ENCODE peak calls at places on chromosomes 11 and 22, in four cellular contexts. One of them, this sample, is unnamed.

GRCh38 chr11:96095884-96096301 is 172.0 kb upstream of the MTMR2 start:
- DNase-seq in MM.1S: no peak
- DNase-seq in cardiac fibroblast: no peak
- DNase-seq in fibroblast of mammary gland: no peak
- DNase-seq in this sample: no peak

GRCh38 chr11:86958259-86958658 is 3.1 kb upstream of the FZD4 start:
- DNase-seq in MM.1S: no peak
- DNase-seq in cardiac fibroblast: no peak
- DNase-seq in fibroblast of mammary gland: no peak
- DNase-seq in this sample: no peak

GRCh38 chr22:46347646-46348045 is 12.1 kb downstream of the TRMU start:
- DNase-seq in MM.1S: no peak
- DNase-seq in cardiac fibroblast: no peak
- DNase-seq in fibroblast of mammary gland: no peak
- DNase-seq in this sample: no peak

GRCh38 chr11:61957028-61957770 is 7.0 kb downstream of the BEST1 start:
- DNase-seq in MM.1S: no peak
- DNase-seq in cardiac fibroblast: no peak
- DNase-seq in fibroblast of mammary gland: no peak
- DNase-seq in this sample: no peak

GRCh38 chr11:102935514-102935913 is 20.0 kb downstream of the MMP13 start:
- DNase-seq in MM.1S: no peak
- DNase-seq in cardiac fibroblast: no peak
- DNase-seq in fibroblast of mammary gland: no peak
- DNase-seq in this sample: no peak

GRCh38 chr11:3835100-3835485 is 5.7 kb downstream of the RHOG start:
- DNase-seq in MM.1S: no peak
- DNase-seq in cardiac fibroblast: peak; percentile 25
- DNase-seq in fibroblast of mammary gland: peak; percentile 30
- DNase-seq in this sample: no peak

GRCh38 chr11:116114198-116114651 is 610.0 kb upstream of the CADM1 start:
- DNase-seq in MM.1S: no peak
- DNase-seq in cardiac fibroblast: no peak
- DNase-seq in fibroblast of mammary gland: no peak
- DNase-seq in this sample: no peak

GRCh38 chr11:46615756-46616155 is 1.3 kb downstream of the HARBI1 start:
- DNase-seq in MM.1S: no peak
- DNase-seq in cardiac fibroblast: peak; percentile 39
- DNase-seq in fibroblast of mammary gland: no peak
- DNase-seq in this sample: no peak

GRCh38 chr11:48033918-48034341 is 53.6 kb downstream of the PTPRJ start:
- DNase-seq in MM.1S: no peak
- DNase-seq in cardiac fibroblast: no peak
- DNase-seq in fibroblast of mammary gland: no peak
- DNase-seq in this sample: no peak

GRCh38 chr11:115920087-115920461 is 415.9 kb upstream of the CADM1 start:
- DNase-seq in MM.1S: no peak
- DNase-seq in cardiac fibroblast: no peak
- DNase-seq in fibroblast of mammary gland: no peak
- DNase-seq in this sample: no peak

GRCh38 chr11:72243567-72244316 is at the start of gene PHOX2A:
- DNase-seq in MM.1S: no peak
- DNase-seq in cardiac fibroblast: no peak
- DNase-seq in fibroblast of mammary gland: no peak
- DNase-seq in this sample: no peak
- H3K4me3 ChIP-seq in MM.1S: no peak within 1 kb of the TSS
- H3K4me3 ChIP-seq in cardiac fibroblast: no peak within 1 kb of the TSS
- H3K4me3 ChIP-seq in fibroblast of mammary gland: no peak within 1 kb of the TSS
- H3K4me3 ChIP-seq in this sample: peak within 1 kb of the TSS; percentile 30

GRCh38 chr22:31248965-31249940 is 37.2 kb downstream of the LIMK2 start:
- DNase-seq in MM.1S: no peak
- DNase-seq in cardiac fibroblast: no peak
- DNase-seq in fibroblast of mammary gland: no peak
- DNase-seq in this sample: peak; percentile 85

GRCh38 chr22:31253949-31254348 is 38.3 kb downstream of the PIK3IP1 start:
- DNase-seq in MM.1S: no peak
- DNase-seq in cardiac fibroblast: no peak
- DNase-seq in fibroblast of mammary gland: no peak
- DNase-seq in this sample: no peak

GRCh38 chr22:31248138-31248745 is 36.1 kb downstream of the LIMK2 start:
- DNase-seq in MM.1S: peak; percentile 43
- DNase-seq in cardiac fibroblast: peak; percentile 93
- DNase-seq in fibroblast of mammary gland: peak; percentile 88
- DNase-seq in this sample: peak; percentile 95

GRCh38 chr22:31247726-31248125 is 35.6 kb downstream of the LIMK2 start:
- DNase-seq in MM.1S: no peak
- DNase-seq in cardiac fibroblast: no peak
- DNase-seq in fibroblast of mammary gland: no peak
- DNase-seq in this sample: no peak

DNA sequence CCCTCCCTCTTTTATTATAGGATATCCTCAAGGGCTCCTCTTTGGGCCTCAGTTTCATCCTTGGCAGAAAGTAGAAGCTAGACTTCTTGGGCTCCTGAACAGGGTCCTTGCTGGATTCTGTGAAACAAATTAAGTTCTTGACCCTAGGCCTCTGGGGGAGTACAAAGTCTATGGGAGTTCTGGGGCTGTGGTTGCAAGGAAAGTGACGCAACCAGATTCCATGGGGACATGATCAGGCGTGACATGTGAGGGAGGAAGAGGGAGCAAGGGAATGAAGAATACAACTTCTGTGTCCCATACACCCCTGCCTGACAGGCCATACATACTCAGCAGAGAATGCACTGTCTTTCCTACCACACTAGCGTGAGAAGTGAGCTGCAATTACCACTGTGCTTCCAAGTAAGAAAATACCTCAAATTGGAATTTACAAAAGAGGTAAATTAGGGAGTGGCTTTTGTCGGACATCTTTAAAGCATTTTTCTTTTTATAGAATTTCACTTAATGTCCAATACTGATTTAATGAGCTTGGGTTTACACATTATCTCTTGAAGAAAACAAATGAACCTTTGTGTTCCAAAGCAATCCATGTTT is 38.7 kb downstream of the LIMK2 start:
- DNase-seq in MM.1S: no peak
- DNase-seq in cardiac fibroblast: no peak
- DNase-seq in fibroblast of mammary gland: no peak
- DNase-seq in this sample: peak; percentile 72
- H3K4me3 ChIP-seq in MM.1S: no peak overlapping the region
- H3K4me3 ChIP-seq in cardiac fibroblast: no peak overlapping the region
- H3K4me3 ChIP-seq in fibroblast of mammary gland: no peak overlapping the region
- H3K4me3 ChIP-seq in this sample: peak overlapping the region; percentile 77

DNA sequence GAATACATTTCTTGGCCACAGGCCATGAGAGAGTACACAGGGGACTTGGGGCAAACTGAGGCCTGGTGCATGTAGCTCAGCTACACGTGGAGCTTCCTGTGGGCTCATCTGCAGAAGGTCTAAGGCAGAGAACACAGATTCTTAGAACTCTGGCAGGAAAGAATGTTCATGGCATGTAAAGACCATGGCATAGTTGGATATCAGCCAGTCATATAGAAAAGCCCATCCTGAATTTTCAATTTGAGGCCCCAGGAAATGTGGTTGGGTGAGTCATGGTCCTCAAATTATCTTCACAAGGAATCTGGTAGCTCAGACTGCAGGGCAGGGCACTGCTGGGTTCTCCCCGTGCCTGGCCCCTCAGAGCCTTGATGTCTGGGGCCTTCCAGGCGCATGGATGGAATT is 13.7 kb upstream of the ST3GAL4 start:
- DNase-seq in MM.1S: no peak
- DNase-seq in cardiac fibroblast: peak; percentile 61
- DNase-seq in fibroblast of mammary gland: peak; percentile 71
- DNase-seq in this sample: peak; percentile 87
- H3K4me3 ChIP-seq in MM.1S: no peak overlapping the region
- H3K4me3 ChIP-seq in cardiac fibroblast: no peak overlapping the region
- H3K4me3 ChIP-seq in fibroblast of mammary gland: no peak overlapping the region
- H3K4me3 ChIP-seq in this sample: no peak overlapping the region

DNA sequence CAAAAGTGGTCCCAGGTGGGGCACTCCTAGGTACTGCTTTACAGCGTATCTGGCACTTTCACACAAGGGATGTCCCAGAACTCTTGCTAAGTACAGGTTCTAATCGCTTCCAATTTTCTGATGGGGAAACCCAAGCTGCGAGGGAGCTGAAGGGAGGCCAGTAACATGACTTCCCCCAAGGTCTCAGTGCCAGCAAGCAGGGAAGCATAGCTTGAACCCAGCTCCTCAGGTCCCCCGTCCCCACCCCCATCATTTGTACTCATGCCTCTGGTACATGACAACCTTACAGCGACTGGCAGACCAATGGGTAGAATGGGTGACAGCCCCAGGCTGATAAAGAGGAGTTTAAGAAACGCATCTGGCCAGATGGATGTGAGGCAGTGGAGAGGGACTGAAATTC is 716 bp upstream of the ABCC8 start:
- DNase-seq in MM.1S: no peak
- DNase-seq in cardiac fibroblast: no peak
- DNase-seq in fibroblast of mammary gland: no peak
- DNase-seq in this sample: no peak
- H3K4me3 ChIP-seq in MM.1S: no peak overlapping the region
- H3K4me3 ChIP-seq in cardiac fibroblast: no peak overlapping the region
- H3K4me3 ChIP-seq in fibroblast of mammary gland: no peak overlapping the region
- H3K4me3 ChIP-seq in this sample: no peak overlapping the region

GRCh38 chr22:19176732-19177131 is 1.8 kb downstream of the SLC25A1 start:
- DNase-seq in MM.1S: no peak
- DNase-seq in cardiac fibroblast: no peak
- DNase-seq in fibroblast of mammary gland: no peak
- DNase-seq in this sample: no peak
- H3K4me3 ChIP-seq in MM.1S: no peak overlapping the region
- H3K4me3 ChIP-seq in cardiac fibroblast: peak overlapping the region; percentile 55
- H3K4me3 ChIP-seq in fibroblast of mammary gland: peak overlapping the region; percentile 56
- H3K4me3 ChIP-seq in this sample: peak overlapping the region; percentile 71

DNA sequence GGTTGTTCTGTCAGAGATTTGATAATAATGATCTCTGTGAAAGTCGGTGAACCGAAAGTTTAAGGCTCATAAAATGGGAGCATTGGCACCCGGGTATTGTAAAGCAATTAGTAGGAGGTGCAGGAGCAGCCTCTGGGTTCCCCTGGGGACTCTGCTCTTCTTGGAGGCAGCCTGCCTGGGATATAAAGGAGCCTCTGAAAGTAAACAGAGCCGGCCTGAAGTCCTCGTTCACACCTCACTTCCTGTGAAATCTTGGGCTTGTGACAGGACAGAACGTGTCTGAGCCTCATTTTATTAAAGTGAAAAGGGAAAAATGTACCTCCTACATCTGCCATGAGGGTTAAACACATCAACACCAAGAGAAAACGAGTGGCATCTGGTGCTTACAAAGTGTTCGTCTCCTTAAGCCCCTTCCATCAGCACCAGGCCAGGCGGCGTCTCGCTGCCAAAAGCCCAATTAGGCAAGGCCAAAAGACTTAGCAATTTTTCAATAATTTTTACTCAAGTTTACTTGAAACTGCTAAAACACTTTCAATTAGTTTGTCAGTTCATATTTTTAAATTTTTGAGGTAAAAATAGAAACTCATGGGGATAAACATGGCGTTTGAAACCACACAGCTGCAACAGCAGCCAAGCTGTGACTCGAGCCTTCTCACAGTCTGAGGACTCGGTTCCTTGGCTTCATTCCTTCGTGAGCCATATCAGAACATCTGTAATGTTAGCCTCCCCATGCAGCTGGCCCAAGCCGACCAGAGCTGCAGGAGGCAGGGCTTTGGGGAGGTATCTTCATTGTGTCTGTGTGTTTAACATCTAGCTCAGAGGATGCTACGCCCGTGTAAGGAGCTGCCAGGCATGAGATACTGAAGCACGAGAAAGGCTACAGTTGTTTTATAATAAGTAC is 33.6 kb downstream of the MAP6 start:
- DNase-seq in MM.1S: peak; percentile 16
- DNase-seq in cardiac fibroblast: peak; percentile 10
- DNase-seq in fibroblast of mammary gland: peak; percentile 61
- DNase-seq in this sample: peak; percentile 28
- H3K4me3 ChIP-seq in MM.1S: no peak overlapping the region
- H3K4me3 ChIP-seq in cardiac fibroblast: no peak overlapping the region
- H3K4me3 ChIP-seq in fibroblast of mammary gland: no peak overlapping the region
- H3K4me3 ChIP-seq in this sample: no peak overlapping the region

GRCh38 chr22:38325575-38325974 is 8.3 kb upstream of the CSNK1E start:
- DNase-seq in MM.1S: no peak
- DNase-seq in cardiac fibroblast: no peak
- DNase-seq in fibroblast of mammary gland: no peak
- DNase-seq in this sample: no peak
- H3K4me3 ChIP-seq in MM.1S: no peak overlapping the region
- H3K4me3 ChIP-seq in cardiac fibroblast: no peak overlapping the region
- H3K4me3 ChIP-seq in fibroblast of mammary gland: no peak overlapping the region
- H3K4me3 ChIP-seq in this sample: no peak overlapping the region